ENCODE peak calls at places on chromosomes 7 and 10, in five cellular contexts. One of them, this sample, is unnamed.

GRCh38 chr7:120272261-120272895 is 597 bp upstream of the KCND2 start:
- DNase-seq in NCI-H345: peak; percentile 85
- DNase-seq in effector CD4-positive, alpha-beta T cell: no peak
- DNase-seq in PC-9: peak; percentile 44
- DNase-seq in activated T-cell treated with anti-CD3 and anti-CD28 coated beads, Interleukin-2, amount 50 U/mL, for 72 hours: no peak
- DNase-seq in this sample: no peak

GRCh38 chr10:63137306-63137705 is 4.2 kb downstream of the NRBF2 start:
- DNase-seq in activated T-cell treated with anti-CD3 and anti-CD28 coated beads, Interleukin-2, amount 50 U/mL, for 72 hours: no peak
- DNase-seq in effector CD4-positive, alpha-beta T cell: no peak
- DNase-seq in PC-9: no peak
- DNase-seq in NCI-H345: no peak
- DNase-seq in this sample: no peak

GRCh38 chr10:44857363-44858016 is 53.6 kb upstream of the TMEM72 start:
- DNase-seq in effector CD4-positive, alpha-beta T cell: peak; percentile 20
- DNase-seq in PC-9: peak; percentile 53
- DNase-seq in NCI-H345: peak; percentile 9
- DNase-seq in activated T-cell treated with anti-CD3 and anti-CD28 coated beads, Interleukin-2, amount 50 U/mL, for 72 hours: peak; percentile 72
- DNase-seq in this sample: peak; percentile 51

GRCh38 chr7:144408116-144408515 is 4.6 kb upstream of the NOBOX start:
- DNase-seq in NCI-H345: no peak
- DNase-seq in effector CD4-positive, alpha-beta T cell: no peak
- DNase-seq in activated T-cell treated with anti-CD3 and anti-CD28 coated beads, Interleukin-2, amount 50 U/mL, for 72 hours: no peak
- DNase-seq in PC-9: no peak
- DNase-seq in this sample: no peak

GRCh38 chr10:114773197-114773532 is 48.4 kb upstream of the FHIP2A start:
- DNase-seq in effector CD4-positive, alpha-beta T cell: no peak
- DNase-seq in PC-9: no peak
- DNase-seq in activated T-cell treated with anti-CD3 and anti-CD28 coated beads, Interleukin-2, amount 50 U/mL, for 72 hours: no peak
- DNase-seq in NCI-H345: no peak
- DNase-seq in this sample: no peak

GRCh38 chr7:87156709-87157108 is 4.5 kb downstream of the DMTF1 start:
- DNase-seq in PC-9: no peak
- DNase-seq in NCI-H345: no peak
- DNase-seq in effector CD4-positive, alpha-beta T cell: no peak
- DNase-seq in activated T-cell treated with anti-CD3 and anti-CD28 coated beads, Interleukin-2, amount 50 U/mL, for 72 hours: no peak
- DNase-seq in this sample: no peak

GRCh38 chr10:99875473-99875872 is 93.0 kb downstream of the ABCC2 start:
- DNase-seq in effector CD4-positive, alpha-beta T cell: no peak
- DNase-seq in NCI-H345: no peak
- DNase-seq in PC-9: no peak
- DNase-seq in activated T-cell treated with anti-CD3 and anti-CD28 coated beads, Interleukin-2, amount 50 U/mL, for 72 hours: no peak
- DNase-seq in this sample: no peak

GRCh38 chr10:5723692-5724091 is 39.1 kb downstream of the TASOR2 start:
- DNase-seq in NCI-H345: no peak
- DNase-seq in PC-9: no peak
- DNase-seq in effector CD4-positive, alpha-beta T cell: no peak
- DNase-seq in activated T-cell treated with anti-CD3 and anti-CD28 coated beads, Interleukin-2, amount 50 U/mL, for 72 hours: no peak
- DNase-seq in this sample: no peak

GRCh38 chr7:48035967-48036478 is 680 bp downstream of the C7orf57 start:
- DNase-seq in effector CD4-positive, alpha-beta T cell: peak; percentile 3
- DNase-seq in NCI-H345: peak; percentile 24
- DNase-seq in activated T-cell treated with anti-CD3 and anti-CD28 coated beads, Interleukin-2, amount 50 U/mL, for 72 hours: no peak
- DNase-seq in PC-9: no peak
- DNase-seq in this sample: no peak

GRCh38 chr10:76868088-76868949 is 769.3 kb downstream of the KCNMA1 start:
- DNase-seq in NCI-H345: no peak
- DNase-seq in effector CD4-positive, alpha-beta T cell: no peak
- DNase-seq in PC-9: no peak
- DNase-seq in activated T-cell treated with anti-CD3 and anti-CD28 coated beads, Interleukin-2, amount 50 U/mL, for 72 hours: no peak
- DNase-seq in this sample: no peak

GRCh38 chr10:100327007-100327700 is 2.9 kb downstream of the PKD2L1 start:
- DNase-seq in activated T-cell treated with anti-CD3 and anti-CD28 coated beads, Interleukin-2, amount 50 U/mL, for 72 hours: peak; percentile 45
- DNase-seq in NCI-H345: peak; percentile 27
- DNase-seq in effector CD4-positive, alpha-beta T cell: no peak
- DNase-seq in PC-9: no peak
- DNase-seq in this sample: no peak

GRCh38 chr7:75033064-75033463 is 40.5 kb downstream of the RCC1L start:
- DNase-seq in effector CD4-positive, alpha-beta T cell: no peak
- DNase-seq in activated T-cell treated with anti-CD3 and anti-CD28 coated beads, Interleukin-2, amount 50 U/mL, for 72 hours: no peak
- DNase-seq in NCI-H345: no peak
- DNase-seq in PC-9: no peak
- DNase-seq in this sample: no peak

GRCh38 chr7:103380395-103381191 is 33.1 kb downstream of the PSMC2 start:
- DNase-seq in NCI-H345: no peak
- DNase-seq in PC-9: no peak
- DNase-seq in activated T-cell treated with anti-CD3 and anti-CD28 coated beads, Interleukin-2, amount 50 U/mL, for 72 hours: no peak
- DNase-seq in effector CD4-positive, alpha-beta T cell: no peak
- DNase-seq in this sample: no peak

GRCh38 chr10:28217848-28218247 is 85.0 kb downstream of the MPP7 start:
- DNase-seq in effector CD4-positive, alpha-beta T cell: no peak
- DNase-seq in PC-9: no peak
- DNase-seq in activated T-cell treated with anti-CD3 and anti-CD28 coated beads, Interleukin-2, amount 50 U/mL, for 72 hours: peak; percentile 10
- DNase-seq in NCI-H345: no peak
- DNase-seq in this sample: no peak

GRCh38 chr7:55288070-55288824 is 76.9 kb upstream of the LANCL2 start:
- DNase-seq in effector CD4-positive, alpha-beta T cell: no peak
- DNase-seq in activated T-cell treated with anti-CD3 and anti-CD28 coated beads, Interleukin-2, amount 50 U/mL, for 72 hours: no peak
- DNase-seq in PC-9: no peak
- DNase-seq in NCI-H345: no peak
- DNase-seq in this sample: no peak

GRCh38 chr10:48543445-48543844 is 61.4 kb downstream of the ARHGAP22 start:
- DNase-seq in activated T-cell treated with anti-CD3 and anti-CD28 coated beads, Interleukin-2, amount 50 U/mL, for 72 hours: no peak
- DNase-seq in NCI-H345: no peak
- DNase-seq in PC-9: no peak
- DNase-seq in effector CD4-positive, alpha-beta T cell: no peak
- DNase-seq in this sample: no peak

GRCh38 chr10:103901299-103901698 is 16.7 kb downstream of the STN1 start:
- DNase-seq in NCI-H345: no peak
- DNase-seq in effector CD4-positive, alpha-beta T cell: no peak
- DNase-seq in PC-9: no peak
- DNase-seq in activated T-cell treated with anti-CD3 and anti-CD28 coated beads, Interleukin-2, amount 50 U/mL, for 72 hours: no peak
- DNase-seq in this sample: no peak

GRCh38 chr10:7258948-7259523 is 151.8 kb downstream of the SFMBT2 start:
- DNase-seq in effector CD4-positive, alpha-beta T cell: peak; percentile 41
- DNase-seq in PC-9: no peak
- DNase-seq in NCI-H345: no peak
- DNase-seq in activated T-cell treated with anti-CD3 and anti-CD28 coated beads, Interleukin-2, amount 50 U/mL, for 72 hours: peak; percentile 77
- DNase-seq in this sample: peak; percentile 67

GRCh38 chr10:70312972-70313371 is 29.2 kb upstream of the NPFFR1 start:
- DNase-seq in NCI-H345: no peak
- DNase-seq in effector CD4-positive, alpha-beta T cell: no peak
- DNase-seq in activated T-cell treated with anti-CD3 and anti-CD28 coated beads, Interleukin-2, amount 50 U/mL, for 72 hours: no peak
- DNase-seq in PC-9: no peak
- DNase-seq in this sample: no peak

GRCh38 chr10:88920198-88920597 is 32.4 kb downstream of the ACTA2 start:
- DNase-seq in effector CD4-positive, alpha-beta T cell: no peak
- DNase-seq in NCI-H345: no peak
- DNase-seq in PC-9: no peak
- DNase-seq in activated T-cell treated with anti-CD3 and anti-CD28 coated beads, Interleukin-2, amount 50 U/mL, for 72 hours: no peak
- DNase-seq in this sample: no peak

GRCh38 chr10:131631619-131632018 is 269.2 kb upstream of the PPP2R2D start:
- DNase-seq in activated T-cell treated with anti-CD3 and anti-CD28 coated beads, Interleukin-2, amount 50 U/mL, for 72 hours: no peak
- DNase-seq in effector CD4-positive, alpha-beta T cell: no peak
- DNase-seq in PC-9: no peak
- DNase-seq in NCI-H345: no peak
- DNase-seq in this sample: no peak

GRCh38 chr7:99459087-99459486 is 6.9 kb downstream of the ATP5MF start:
- DNase-seq in effector CD4-positive, alpha-beta T cell: no peak
- DNase-seq in NCI-H345: peak; percentile 11
- DNase-seq in activated T-cell treated with anti-CD3 and anti-CD28 coated beads, Interleukin-2, amount 50 U/mL, for 72 hours: no peak
- DNase-seq in PC-9: no peak
- DNase-seq in this sample: no peak

GRCh38 chr10:114367041-114367675 is 37.1 kb downstream of the AFAP1L2 start:
- DNase-seq in PC-9: no peak
- DNase-seq in activated T-cell treated with anti-CD3 and anti-CD28 coated beads, Interleukin-2, amount 50 U/mL, for 72 hours: no peak
- DNase-seq in effector CD4-positive, alpha-beta T cell: no peak
- DNase-seq in NCI-H345: no peak
- DNase-seq in this sample: no peak

GRCh38 chr10:9275861-9276260 is 1221.4 kb downstream of the GATA3 start:
- DNase-seq in activated T-cell treated with anti-CD3 and anti-CD28 coated beads, Interleukin-2, amount 50 U/mL, for 72 hours: no peak
- DNase-seq in effector CD4-positive, alpha-beta T cell: no peak
- DNase-seq in PC-9: no peak
- DNase-seq in NCI-H345: no peak
- DNase-seq in this sample: no peak

GRCh38 chr7:16562456-16563220 is 36.0 kb downstream of the LRRC72 start:
- DNase-seq in PC-9: no peak
- DNase-seq in effector CD4-positive, alpha-beta T cell: no peak
- DNase-seq in activated T-cell treated with anti-CD3 and anti-CD28 coated beads, Interleukin-2, amount 50 U/mL, for 72 hours: no peak
- DNase-seq in NCI-H345: no peak
- DNase-seq in this sample: no peak

GRCh38 chr10:112373912-112374338 is at the start of gene ACSL5:
- DNase-seq in PC-9: no peak
- DNase-seq in NCI-H345: no peak
- DNase-seq in effector CD4-positive, alpha-beta T cell: no peak
- DNase-seq in activated T-cell treated with anti-CD3 and anti-CD28 coated beads, Interleukin-2, amount 50 U/mL, for 72 hours: no peak
- DNase-seq in this sample: no peak

GRCh38 chr7:12174931-12175330 is 36.2 kb upstream of the TMEM106B start:
- DNase-seq in PC-9: no peak
- DNase-seq in NCI-H345: no peak
- DNase-seq in activated T-cell treated with anti-CD3 and anti-CD28 coated beads, Interleukin-2, amount 50 U/mL, for 72 hours: no peak
- DNase-seq in effector CD4-positive, alpha-beta T cell: no peak
- DNase-seq in this sample: no peak

GRCh38 chr10:15068802-15069201 is 19.8 kb downstream of the ACBD7 start:
- DNase-seq in effector CD4-positive, alpha-beta T cell: no peak
- DNase-seq in activated T-cell treated with anti-CD3 and anti-CD28 coated beads, Interleukin-2, amount 50 U/mL, for 72 hours: no peak
- DNase-seq in NCI-H345: no peak
- DNase-seq in PC-9: no peak
- DNase-seq in this sample: no peak

GRCh38 chr7:103989785-103990775 is 622 bp upstream of the RELN start:
- DNase-seq in activated T-cell treated with anti-CD3 and anti-CD28 coated beads, Interleukin-2, amount 50 U/mL, for 72 hours: peak; percentile 12
- DNase-seq in effector CD4-positive, alpha-beta T cell: no peak
- DNase-seq in PC-9: no peak
- DNase-seq in NCI-H345: peak; percentile 67
- DNase-seq in this sample: no peak

GRCh38 chr7:66741706-66742053 is 1.1 kb downstream of the RABGEF1 start:
- DNase-seq in NCI-H345: no peak
- DNase-seq in effector CD4-positive, alpha-beta T cell: no peak
- DNase-seq in activated T-cell treated with anti-CD3 and anti-CD28 coated beads, Interleukin-2, amount 50 U/mL, for 72 hours: no peak
- DNase-seq in PC-9: no peak
- DNase-seq in this sample: no peak

This sample was measured in effector memory CD8-positive, alpha-beta T cell.